ENCODE peak calls at places on chromosomes 2 and 18, in ten cellular contexts. M is lower lobe of right lung; L is 8988T; Z is LoVo; Q is endodermal cell; P is activated naive CD4-positive, alpha-beta T cell treated with anti-CD3 and anti-CD28 coated beads, Interleukin-2, amount 10 ng/mL, durations not matched to agents 7 days and 5 days; X is mesothelial cell of epicardium; R is HS-27A; N is activated effector memory CD4-positive, alpha-beta T cell treated with Interleukin-2 at 50 U/mL for 16 hours; W is amygdala. Y is an unnamed sample.

GRCh38 chr18:28736951-28737350 is 560.0 kb upstream of the CDH2 start:
- DNase-seq in W (no peak), P (no peak), N (no peak), Q (no peak), L (no peak), M (no peak), R (no peak), Z (no peak), X (no peak), Y (no peak)

GRCh38 chr18:38312532-38312931 is 746.9 kb upstream of the CELF4 start:
- DNase-seq in M (no peak), W (no peak), L (no peak), Z (no peak), X (no peak), Q (no peak), P (no peak), N (no peak), R (no peak), Y (no peak)

GRCh38 chr2:121303531-121304263 is 18.7 kb upstream of the TFCP2L1 start:
- DNase-seq in W (no peak), Q (no peak), Z (no peak), M (no peak), X (no peak), P (no peak), L (no peak), R (no peak), N (no peak), Y (no peak)

GRCh38 chr18:80126797-80127196 is 17.7 kb downstream of the ADNP2 start:
- DNase-seq in P (no peak), R (no peak), L (no peak), N (no peak), X (no peak), Z (no peak), M (no peak), Q (peak), W (no peak), Y (no peak)

GRCh38 chr2:70956141-70956540 is 20.4 kb downstream of the ATP6V1B1 start:
- DNase-seq in L (no peak), Z (no peak), P (no peak), N (no peak), Q (no peak), M (no peak), R (no peak), W (no peak), X (no peak), Y (no peak)

GRCh38 chr18:30280861-30281470 is 761.6 kb downstream of the DSC3 start:
- DNase-seq in R (peak), X (no peak), M (no peak), W (no peak), Q (peak), P (no peak), N (no peak), Z (peak), L (no peak), Y (peak)

GRCh38 chr2:134705861-134706586 is 12.8 kb downstream of the TMEM163 start:
- DNase-seq in Q (peak), L (no peak), M (no peak), R (no peak), P (no peak), N (no peak), X (no peak), Z (no peak), W (no peak), Y (peak)

GRCh38 chr18:77906103-77906502 is 656.5 kb downstream of the GALR1 start:
- DNase-seq in Z (no peak), M (no peak), Q (no peak), X (no peak), R (no peak), N (no peak), W (no peak), L (no peak), P (no peak), Y (no peak)

GRCh38 chr18:58087928-58088722 is 44.1 kb downstream of the NEDD4L start:
- DNase-seq in N (no peak), Z (no peak), M (peak), L (peak), W (no peak), X (no peak), Q (peak), R (no peak), P (no peak), Y (peak)

GRCh38 chr18:36829362-36830140 is 624 bp downstream of the KIAA1328 start:
- DNase-seq in M (no peak), Q (no peak), N (no peak), R (peak), W (peak), L (no peak), Z (no peak), P (no peak), X (peak), Y (no peak)

GRCh38 chr2:34099377-34099776 is 500.3 kb upstream of the FAM98A start:
- DNase-seq in R (no peak), Q (no peak), Z (no peak), P (no peak), W (no peak), M (no peak), X (no peak), N (no peak), L (no peak), Y (no peak)

GRCh38 chr2:128599700-128600099 is 281.0 kb upstream of the HS6ST1 start:
- DNase-seq in L (no peak), R (no peak), X (peak), Z (no peak), N (no peak), M (no peak), Q (no peak), W (no peak), P (peak), Y (no peak)

GRCh38 chr2:241689306-241689705 is 2.7 kb upstream of the DTYMK start:
- DNase-seq in W (no peak), N (no peak), L (no peak), R (no peak), P (peak), X (no peak), M (no peak), Q (no peak), Z (no peak), Y (no peak)

GRCh38 chr2:144078091-144078490 is 441.8 kb downstream of the ZEB2 start:
- DNase-seq in R (no peak), L (no peak), Q (no peak), Z (no peak), X (no peak), M (no peak), W (no peak), N (no peak), P (no peak), Y (no peak)

GRCh38 chr2:143745060-143745459 is 615.8 kb downstream of the ARHGAP15 start:
- DNase-seq in Z (no peak), Q (no peak), L (no peak), X (no peak), R (no peak), M (no peak), N (no peak), P (no peak), W (no peak), Y (peak)

GRCh38 chr18:71665131-71665530 is 879.0 kb downstream of the CBLN2 start:
- DNase-seq in Q (no peak), N (no peak), W (no peak), M (no peak), R (no peak), L (no peak), X (no peak), Z (no peak), P (no peak), Y (no peak)

GRCh38 chr18:48790869-48791635 is 159.7 kb downstream of the SMAD7 start:
- DNase-seq in Z (no peak), Q (peak), W (no peak), X (no peak), N (no peak), L (no peak), P (peak), M (peak), R (no peak), Y (no peak)

GRCh38 chr2:51620830-51621229 is 588.9 kb upstream of the NRXN1 start:
- DNase-seq in Z (no peak), P (no peak), L (no peak), W (no peak), Q (no peak), N (no peak), X (no peak), R (peak), M (no peak), Y (no peak)

GRCh38 chr2:236939751-236940229 is 145.9 kb upstream of the COPS8 start:
- DNase-seq in P (no peak), W (no peak), N (no peak), R (no peak), M (no peak), Q (no peak), Z (no peak), X (no peak), L (no peak), Y (no peak)

GRCh38 chr2:130372833-130373807 is 17.3 kb downstream of the PTPN18 start:
- DNase-seq in X (no peak), N (no peak), Q (no peak), Z (no peak), R (no peak), M (no peak), P (no peak), W (no peak), L (no peak), Y (no peak)

GRCh38 chr18:70659026-70659726 is 370.3 kb downstream of the SOCS6 start:
- DNase-seq in W (no peak), Z (no peak), R (no peak), M (no peak), Q (no peak), X (no peak), N (peak), P (peak), L (no peak), Y (no peak)

GRCh38 chr2:10457846-10458563 is 9.9 kb upstream of the ODC1 start:
- DNase-seq in N (no peak), X (no peak), L (no peak), P (no peak), M (peak), Z (no peak), R (no peak), Q (no peak), W (no peak), Y (no peak)

GRCh38 chr2:204228169-204228940 is 291.8 kb downstream of the ICOS start:
- DNase-seq in X (no peak), L (no peak), R (no peak), P (no peak), N (no peak), M (no peak), Q (peak), Z (no peak), W (no peak), Y (peak)

GRCh38 chr2:9753665-9754531 is 89.4 kb upstream of the TAF1B start:
- DNase-seq in N (peak), Z (peak), X (no peak), P (peak), W (no peak), L (no peak), Q (peak), M (no peak), R (no peak), Y (no peak)

GRCh38 chr2:128593518-128594272 is 275.0 kb upstream of the HS6ST1 start:
- DNase-seq in P (no peak), M (no peak), R (no peak), Z (no peak), Q (no peak), N (no peak), L (no peak), W (no peak), X (no peak), Y (no peak)

GRCh38 chr2:186503827-186504606 is 18.0 kb downstream of the ZC3H15 start:
- DNase-seq in X (no peak), M (no peak), W (no peak), R (no peak), N (no peak), L (no peak), Q (no peak), P (no peak), Z (peak), Y (peak)

GRCh38 chr2:237662671-237663093 is 35.3 kb downstream of the LRRFIP1 start:
- DNase-seq in N (no peak), Z (peak), M (peak), W (peak), P (peak), L (no peak), X (peak), R (no peak), Q (peak), Y (peak)

GRCh38 chr2:174664084-174664759 is 66.6 kb upstream of the WIPF1 start:
- DNase-seq in N (no peak), Z (no peak), M (no peak), X (no peak), Q (no peak), W (no peak), P (no peak), L (no peak), R (no peak), Y (no peak)

GRCh38 chr18:63181706-63182105 is 137.9 kb downstream of the BCL2 start:
- DNase-seq in Z (no peak), M (no peak), X (no peak), W (no peak), L (no peak), R (no peak), N (no peak), P (no peak), Q (no peak), Y (no peak)

GRCh38 chr2:69381337-69381737 is 5.7 kb downstream of the GFPT1 start:
- DNase-seq in L (no peak), Q (no peak), R (no peak), W (no peak), P (no peak), N (no peak), X (no peak), M (no peak), Z (no peak), Y (no peak)

GRCh38 chr2:97751752-97752151 is 38.4 kb downstream of the ZAP70 start:
- DNase-seq in R (no peak), L (no peak), P (no peak), N (no peak), W (no peak), X (no peak), Q (no peak), M (no peak), Z (no peak), Y (peak)

GRCh38 chr2:8142456-8142855 is 539.4 kb upstream of the ID2 start:
- DNase-seq in X (no peak), Q (no peak), W (no peak), N (no peak), P (no peak), Z (no peak), L (no peak), M (no peak), R (no peak), Y (no peak)

GRCh38 chr2:221204699-221205098 is 367.4 kb downstream of the EPHA4 start:
- DNase-seq in Z (no peak), W (no peak), R (no peak), X (no peak), N (no peak), Q (no peak), M (no peak), L (no peak), P (no peak), Y (no peak)

GRCh38 chr2:221572821-221573429 is 821 bp upstream of the EPHA4 start:
- DNase-seq in W (peak), Q (peak), X (peak), L (peak), R (no peak), P (peak), N (no peak), Z (no peak), M (peak), Y (peak)

GRCh38 chr2:158664987-158665386 is 130.1 kb upstream of the DAPL1 start:
- DNase-seq in L (no peak), Z (no peak), R (no peak), N (no peak), Q (no peak), P (no peak), X (no peak), W (no peak), M (no peak), Y (no peak)

GRCh38 chr2:119683717-119684443 is 4.9 kb downstream of the TMEM177 start:
- DNase-seq in P (no peak), R (no peak), Q (peak), N (no peak), W (no peak), M (no peak), Z (no peak), X (no peak), L (no peak), Y (no peak)

GRCh38 chr2:28445448-28446258 is 50.2 kb upstream of the PLB1 start:
- DNase-seq in R (peak), W (no peak), N (no peak), X (no peak), M (no peak), P (no peak), Z (peak), L (peak), Q (no peak), Y (no peak)

GRCh38 chr2:240557808-240558207 is at the start of gene ANKMY1:
- DNase-seq in Z (no peak), W (peak), Q (peak), M (peak), P (peak), X (peak), R (no peak), N (peak), L (no peak), Y (peak)